ENCODE peak calls at places on chromosome 21, in five cellular contexts. N is right lobe of liver, P is A549, C is endothelial cell, I is choroid plexus epithelial cell. S is an unnamed sample.

GRCh38 chr21:28018741-28019669 is 973.7 kb downstream of the LTN1 start:
- DNase-seq in N (no peak), P (no peak), C (no peak), I (peak), S (peak)

GRCh38 chr21:43917515-43918384 is 52.7 kb downstream of the AGPAT3 start:
- DNase-seq in N (peak), P (no peak), C (no peak), I (no peak), S (no peak)

GRCh38 chr21:25298512-25299491 is 308.5 kb downstream of the MRPL39 start:
- DNase-seq in N (no peak), P (no peak), C (no peak), I (peak), S (peak)

GRCh38 chr21:34280987-34281386 is 82.8 kb upstream of the KCNE2 start:
- DNase-seq in N (no peak), P (no peak), C (no peak), I (no peak), S (no peak)

GRCh38 chr21:15289896-15290841 is 225.4 kb upstream of the NRIP1 start:
- DNase-seq in N (peak), P (no peak), C (peak), I (no peak), S (no peak)

GRCh38 chr21:9758141-9758540 is 763.2 kb upstream of the TPTE start:
- DNase-seq in N (no peak), P (no peak), C (no peak), I (no peak), S (no peak)

GRCh38 chr21:24011087-24011486 is 1596.2 kb downstream of the MRPL39 start:
- DNase-seq in N (peak), P (no peak), C (no peak), I (no peak), S (no peak)

GRCh38 chr21:39818557-39818956 is 48.7 kb upstream of the PCP4 start:
- DNase-seq in N (no peak), P (no peak), C (no peak), I (no peak), S (peak)

GRCh38 chr21:27423073-27423472 is 456.2 kb upstream of the ADAMTS5 start:
- DNase-seq in N (no peak), P (no peak), C (no peak), I (peak), S (no peak)

GRCh38 chr21:45405271-45405818 is 380 bp downstream of the COL18A1 start:
- DNase-seq in N (peak), P (no peak), C (peak), I (peak), S (no peak)

GRCh38 chr21:45404726-45405270 is at the start of gene COL18A1:
- DNase-seq in N (peak), P (peak), C (peak), I (peak), S (peak)

GRCh38 chr21:45401916-45402900 is 2.8 kb upstream of the COL18A1 start:
- DNase-seq in N (peak), P (no peak), C (no peak), I (no peak), S (no peak)

GRCh38 chr21:45403133-45403824 is 1.7 kb upstream of the COL18A1 start:
- DNase-seq in N (peak), P (no peak), C (no peak), I (no peak), S (no peak)

GRCh38 chr21:45403825-45404725 is 890 bp upstream of the COL18A1 start:
- DNase-seq in N (peak), P (no peak), C (peak), I (peak), S (no peak)
- TF ChIP-seq CTCF in N (no peak), P (no peak), C (no peak), I (no peak), S (no peak)

GRCh38 chr21:35469446-35469845 is 420.3 kb upstream of the RUNX1 start:
- DNase-seq in N (no peak), P (no peak), C (no peak), I (no peak), S (no peak)

GRCh38 chr21:35465750-35466149 is 416.6 kb upstream of the RUNX1 start:
- DNase-seq in N (no peak), P (no peak), C (no peak), I (no peak), S (no peak)

GRCh38 chr21:35470522-35470921 is 421.4 kb upstream of the RUNX1 start:
- DNase-seq in N (no peak), P (no peak), C (no peak), I (no peak), S (peak)

GRCh38 chr21:35468991-35469390 is 419.9 kb upstream of the RUNX1 start:
- DNase-seq in N (no peak), P (no peak), C (no peak), I (no peak), S (no peak)

GRCh38 chr21:35467536-35467935 is 418.4 kb upstream of the RUNX1 start:
- DNase-seq in N (no peak), P (no peak), C (no peak), I (peak), S (no peak)
- TF ChIP-seq CTCF in N (no peak), P (no peak), C (no peak), I (no peak), S (no peak)

GRCh38 chr21:21858502-21859334 is 860.5 kb downstream of the NCAM2 start:
- DNase-seq in N (no peak), P (no peak), C (no peak), I (no peak), S (no peak)
- TF ChIP-seq CTCF in N (no peak), P (no peak), C (no peak), I (no peak), S (no peak)

DNA sequence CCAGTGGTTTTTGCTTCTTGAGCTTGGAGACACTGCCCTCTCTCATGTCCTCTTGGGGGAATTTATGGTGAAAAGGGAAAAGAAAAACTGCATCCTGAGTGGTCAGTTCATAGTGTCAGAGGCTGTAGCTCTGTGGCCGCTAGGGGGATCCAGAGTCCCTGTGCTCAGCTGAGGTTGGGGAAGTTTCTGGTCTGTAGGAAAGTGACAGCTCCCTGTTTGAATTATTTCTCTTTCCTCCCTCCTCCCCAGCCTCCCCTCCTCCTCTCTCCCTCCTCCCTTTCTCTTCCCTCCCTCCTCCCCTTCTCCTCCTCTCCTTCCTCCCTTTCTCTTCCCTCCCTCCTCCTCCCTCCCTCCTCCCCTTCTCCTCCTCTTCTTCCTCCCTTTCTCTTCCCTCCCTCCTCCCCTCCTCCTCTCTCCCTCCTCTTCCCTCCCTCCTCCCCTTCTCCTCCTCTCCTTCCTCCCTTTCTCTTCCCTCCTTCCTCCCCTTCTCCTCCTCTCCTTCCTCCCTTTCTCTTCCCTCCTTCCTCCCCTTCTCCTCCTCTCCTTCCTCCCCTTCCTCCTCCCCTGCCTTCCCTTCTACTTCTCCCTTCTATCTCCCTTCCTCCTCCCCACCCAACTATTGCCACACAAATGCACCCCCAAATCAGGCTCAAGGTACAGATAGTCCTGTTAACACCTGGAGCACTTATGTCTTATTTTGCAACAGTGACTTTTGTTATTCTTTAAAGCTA is 203.9 kb downstream of the KCNJ6 start:
- DNase-seq in N (peak), P (peak), C (peak), I (peak), S (peak)
- TF ChIP-seq CTCF in N (peak), P (peak), C (peak), I (peak), S (peak)

DNA sequence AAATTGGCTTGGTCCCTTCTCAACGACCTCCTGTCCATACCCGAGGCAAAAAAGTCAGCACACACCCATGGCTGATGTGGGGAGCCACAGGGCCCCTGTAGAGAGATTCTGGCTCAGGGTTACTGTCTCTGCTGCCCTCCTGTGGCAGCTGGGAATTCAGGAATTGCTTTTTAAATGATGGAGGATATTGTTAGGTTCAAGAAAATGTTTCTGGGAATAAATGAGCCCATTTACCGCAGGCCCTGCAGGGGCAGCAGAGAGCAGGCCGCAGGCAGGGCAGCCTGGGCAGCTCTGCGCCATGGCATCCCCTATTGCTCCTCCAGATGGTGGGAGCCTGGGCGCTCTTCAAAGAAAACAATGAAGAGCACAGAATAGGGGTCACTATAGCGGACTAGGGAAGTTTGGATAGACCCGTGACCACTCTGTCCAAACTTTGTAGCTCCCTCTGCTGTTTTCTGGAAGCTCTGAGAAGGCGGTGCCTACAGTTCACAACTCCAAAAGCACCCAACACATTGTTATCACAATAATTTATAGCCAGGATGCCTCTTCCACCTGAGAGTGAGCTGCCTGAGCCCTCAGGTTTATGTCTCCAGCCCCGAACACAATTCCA is 201.1 kb downstream of the BACH1 start:
- DNase-seq in N (no peak), P (peak), C (peak), I (peak), S (peak)
- TF ChIP-seq CTCF in N (peak), P (peak), C (peak), I (peak), S (peak)

GRCh38 chr21:42233067-42233981 is 14.4 kb downstream of the ABCG1 start:
- DNase-seq in N (peak), P (peak), C (peak), I (peak), S (peak)
- TF ChIP-seq CTCF in N (peak), P (no peak), C (no peak), I (peak), S (peak)

GRCh38 chr21:45640888-45641479 is 2.5 kb upstream of the PCBP3 start:
- DNase-seq in N (peak), P (peak), C (peak), I (peak), S (no peak)
- TF ChIP-seq CTCF in N (no peak), P (no peak), C (no peak), I (peak), S (no peak)

S was measured in NB4.